ENCODE peak calls at places on chromosomes 16 and 17, in six cellular contexts. One of them, this sample, is unnamed.

GRCh38 chr17:78974635-78975591 is 4.8 kb downstream of the LGALS3BP start:
- DNase-seq in ELR: peak; percentile 78
- DNase-seq in activated CD8-positive, alpha-beta T cell treated with anti-CD3 and anti-CD28 coated beads, Interleukin-2, amount 10 ng/mL, durations not matched to agents 7 days and 5 days: no peak
- DNase-seq in ACHN: peak; percentile 28
- DNase-seq in T-cell: no peak
- DNase-seq in stimulated activated CD4-positive, alpha-beta T cell treated with anti-CD3 and anti-CD28 coated beads, Interleukin-1b, Interleukin-23, amount 100 ng/mL, for 24 hours: no peak
- DNase-seq in this sample: peak; percentile 58

GRCh38 chr17:38815576-38816193 is 9.4 kb downstream of the CWC25 start:
- DNase-seq in ELR: peak; percentile 84
- DNase-seq in activated CD8-positive, alpha-beta T cell treated with anti-CD3 and anti-CD28 coated beads, Interleukin-2, amount 10 ng/mL, durations not matched to agents 7 days and 5 days: peak; percentile 30
- DNase-seq in ACHN: peak; percentile 95
- DNase-seq in T-cell: no peak
- DNase-seq in stimulated activated CD4-positive, alpha-beta T cell treated with anti-CD3 and anti-CD28 coated beads, Interleukin-1b, Interleukin-23, amount 100 ng/mL, for 24 hours: peak; percentile 11
- DNase-seq in this sample: no peak

GRCh38 chr17:4968916-4969550 is 1.4 kb upstream of the SPAG7 start:
- DNase-seq in ELR: peak; percentile 95
- DNase-seq in activated CD8-positive, alpha-beta T cell treated with anti-CD3 and anti-CD28 coated beads, Interleukin-2, amount 10 ng/mL, durations not matched to agents 7 days and 5 days: peak; percentile 55
- DNase-seq in ACHN: peak; percentile 94
- DNase-seq in T-cell: no peak
- DNase-seq in stimulated activated CD4-positive, alpha-beta T cell treated with anti-CD3 and anti-CD28 coated beads, Interleukin-1b, Interleukin-23, amount 100 ng/mL, for 24 hours: peak; percentile 59
- DNase-seq in this sample: no peak

GRCh38 chr17:81513669-81514484 is 1.3 kb upstream of the ACTG1 start:
- DNase-seq in ELR: peak; percentile 91
- DNase-seq in activated CD8-positive, alpha-beta T cell treated with anti-CD3 and anti-CD28 coated beads, Interleukin-2, amount 10 ng/mL, durations not matched to agents 7 days and 5 days: peak; percentile 59
- DNase-seq in ACHN: peak; percentile 80
- DNase-seq in T-cell: no peak
- DNase-seq in stimulated activated CD4-positive, alpha-beta T cell treated with anti-CD3 and anti-CD28 coated beads, Interleukin-1b, Interleukin-23, amount 100 ng/mL, for 24 hours: no peak
- DNase-seq in this sample: no peak

GRCh38 chr17:1939979-1940809 is 84.9 kb downstream of the RTN4RL1 start:
- DNase-seq in ELR: no peak
- DNase-seq in activated CD8-positive, alpha-beta T cell treated with anti-CD3 and anti-CD28 coated beads, Interleukin-2, amount 10 ng/mL, durations not matched to agents 7 days and 5 days: no peak
- DNase-seq in ACHN: no peak
- DNase-seq in T-cell: no peak
- DNase-seq in stimulated activated CD4-positive, alpha-beta T cell treated with anti-CD3 and anti-CD28 coated beads, Interleukin-1b, Interleukin-23, amount 100 ng/mL, for 24 hours: no peak
- DNase-seq in this sample: no peak

GRCh38 chr16:11109551-11109950 is 146.5 kb downstream of the SOCS1 start:
- DNase-seq in ELR: no peak
- DNase-seq in activated CD8-positive, alpha-beta T cell treated with anti-CD3 and anti-CD28 coated beads, Interleukin-2, amount 10 ng/mL, durations not matched to agents 7 days and 5 days: no peak
- DNase-seq in ACHN: no peak
- DNase-seq in T-cell: no peak
- DNase-seq in stimulated activated CD4-positive, alpha-beta T cell treated with anti-CD3 and anti-CD28 coated beads, Interleukin-1b, Interleukin-23, amount 100 ng/mL, for 24 hours: no peak
- DNase-seq in this sample: no peak

GRCh38 chr17:70034158-70034557 is 40.9 kb upstream of the KCNJ16 start:
- DNase-seq in ELR: no peak
- DNase-seq in activated CD8-positive, alpha-beta T cell treated with anti-CD3 and anti-CD28 coated beads, Interleukin-2, amount 10 ng/mL, durations not matched to agents 7 days and 5 days: no peak
- DNase-seq in ACHN: no peak
- DNase-seq in T-cell: no peak
- DNase-seq in stimulated activated CD4-positive, alpha-beta T cell treated with anti-CD3 and anti-CD28 coated beads, Interleukin-1b, Interleukin-23, amount 100 ng/mL, for 24 hours: no peak
- DNase-seq in this sample: no peak

GRCh38 chr17:50615818-50616217 is 18.9 kb upstream of the ABCC3 start:
- DNase-seq in ELR: peak; percentile 46
- DNase-seq in activated CD8-positive, alpha-beta T cell treated with anti-CD3 and anti-CD28 coated beads, Interleukin-2, amount 10 ng/mL, durations not matched to agents 7 days and 5 days: no peak
- DNase-seq in ACHN: no peak
- DNase-seq in T-cell: no peak
- DNase-seq in stimulated activated CD4-positive, alpha-beta T cell treated with anti-CD3 and anti-CD28 coated beads, Interleukin-1b, Interleukin-23, amount 100 ng/mL, for 24 hours: no peak
- DNase-seq in this sample: no peak

GRCh38 chr17:64641499-64641898 is 20.6 kb downstream of the SMURF2 start:
- DNase-seq in ELR: peak; percentile 87
- DNase-seq in activated CD8-positive, alpha-beta T cell treated with anti-CD3 and anti-CD28 coated beads, Interleukin-2, amount 10 ng/mL, durations not matched to agents 7 days and 5 days: no peak
- DNase-seq in ACHN: peak; percentile 74
- DNase-seq in T-cell: no peak
- DNase-seq in stimulated activated CD4-positive, alpha-beta T cell treated with anti-CD3 and anti-CD28 coated beads, Interleukin-1b, Interleukin-23, amount 100 ng/mL, for 24 hours: no peak
- DNase-seq in this sample: peak; percentile 31

GRCh38 chr16:55044366-55044975 is 113.8 kb downstream of the IRX5 start:
- DNase-seq in ELR: no peak
- DNase-seq in activated CD8-positive, alpha-beta T cell treated with anti-CD3 and anti-CD28 coated beads, Interleukin-2, amount 10 ng/mL, durations not matched to agents 7 days and 5 days: no peak
- DNase-seq in ACHN: no peak
- DNase-seq in T-cell: no peak
- DNase-seq in stimulated activated CD4-positive, alpha-beta T cell treated with anti-CD3 and anti-CD28 coated beads, Interleukin-1b, Interleukin-23, amount 100 ng/mL, for 24 hours: no peak
- DNase-seq in this sample: no peak

GRCh38 chr16:16005725-16006124 is 56.3 kb downstream of the ABCC1 start:
- DNase-seq in ELR: peak; percentile 37
- DNase-seq in activated CD8-positive, alpha-beta T cell treated with anti-CD3 and anti-CD28 coated beads, Interleukin-2, amount 10 ng/mL, durations not matched to agents 7 days and 5 days: no peak
- DNase-seq in ACHN: peak; percentile 38
- DNase-seq in T-cell: no peak
- DNase-seq in stimulated activated CD4-positive, alpha-beta T cell treated with anti-CD3 and anti-CD28 coated beads, Interleukin-1b, Interleukin-23, amount 100 ng/mL, for 24 hours: no peak
- DNase-seq in this sample: no peak

GRCh38 chr17:63925615-63926014 is 6.5 kb downstream of the CD79B start:
- DNase-seq in ELR: no peak
- DNase-seq in activated CD8-positive, alpha-beta T cell treated with anti-CD3 and anti-CD28 coated beads, Interleukin-2, amount 10 ng/mL, durations not matched to agents 7 days and 5 days: no peak
- DNase-seq in ACHN: no peak
- DNase-seq in T-cell: no peak
- DNase-seq in stimulated activated CD4-positive, alpha-beta T cell treated with anti-CD3 and anti-CD28 coated beads, Interleukin-1b, Interleukin-23, amount 100 ng/mL, for 24 hours: no peak
- DNase-seq in this sample: no peak

GRCh38 chr16:14682121-14682520 is 12.0 kb downstream of the PLA2G10 start:
- DNase-seq in ELR: no peak
- DNase-seq in activated CD8-positive, alpha-beta T cell treated with anti-CD3 and anti-CD28 coated beads, Interleukin-2, amount 10 ng/mL, durations not matched to agents 7 days and 5 days: no peak
- DNase-seq in ACHN: no peak
- DNase-seq in T-cell: no peak
- DNase-seq in stimulated activated CD4-positive, alpha-beta T cell treated with anti-CD3 and anti-CD28 coated beads, Interleukin-1b, Interleukin-23, amount 100 ng/mL, for 24 hours: no peak
- DNase-seq in this sample: no peak

GRCh38 chr17:27544350-27545131 is 86.4 kb upstream of the LGALS9 start:
- DNase-seq in ELR: peak; percentile 61
- DNase-seq in activated CD8-positive, alpha-beta T cell treated with anti-CD3 and anti-CD28 coated beads, Interleukin-2, amount 10 ng/mL, durations not matched to agents 7 days and 5 days: peak; percentile 78
- DNase-seq in ACHN: no peak
- DNase-seq in T-cell: peak; percentile 6
- DNase-seq in stimulated activated CD4-positive, alpha-beta T cell treated with anti-CD3 and anti-CD28 coated beads, Interleukin-1b, Interleukin-23, amount 100 ng/mL, for 24 hours: peak; percentile 75
- DNase-seq in this sample: no peak

GRCh38 chr16:69055003-69055402 is 50.5 kb upstream of the HAS3 start:
- DNase-seq in ELR: no peak
- DNase-seq in activated CD8-positive, alpha-beta T cell treated with anti-CD3 and anti-CD28 coated beads, Interleukin-2, amount 10 ng/mL, durations not matched to agents 7 days and 5 days: no peak
- DNase-seq in ACHN: no peak
- DNase-seq in T-cell: no peak
- DNase-seq in stimulated activated CD4-positive, alpha-beta T cell treated with anti-CD3 and anti-CD28 coated beads, Interleukin-1b, Interleukin-23, amount 100 ng/mL, for 24 hours: no peak
- DNase-seq in this sample: no peak

GRCh38 chr17:27569884-27570577 is 61.0 kb upstream of the LGALS9 start:
- DNase-seq in ELR: no peak
- DNase-seq in activated CD8-positive, alpha-beta T cell treated with anti-CD3 and anti-CD28 coated beads, Interleukin-2, amount 10 ng/mL, durations not matched to agents 7 days and 5 days: no peak
- DNase-seq in ACHN: no peak
- DNase-seq in T-cell: no peak
- DNase-seq in stimulated activated CD4-positive, alpha-beta T cell treated with anti-CD3 and anti-CD28 coated beads, Interleukin-1b, Interleukin-23, amount 100 ng/mL, for 24 hours: no peak
- DNase-seq in this sample: no peak

GRCh38 chr17:41907633-41908539 is 10.9 kb downstream of the ACLY start:
- DNase-seq in ELR: no peak
- DNase-seq in activated CD8-positive, alpha-beta T cell treated with anti-CD3 and anti-CD28 coated beads, Interleukin-2, amount 10 ng/mL, durations not matched to agents 7 days and 5 days: no peak
- DNase-seq in ACHN: peak; percentile 99
- DNase-seq in T-cell: no peak
- DNase-seq in stimulated activated CD4-positive, alpha-beta T cell treated with anti-CD3 and anti-CD28 coated beads, Interleukin-1b, Interleukin-23, amount 100 ng/mL, for 24 hours: no peak
- DNase-seq in this sample: no peak

GRCh38 chr16:10039220-10040096 is 142.8 kb downstream of the GRIN2A start:
- DNase-seq in ELR: peak; percentile 34
- DNase-seq in activated CD8-positive, alpha-beta T cell treated with anti-CD3 and anti-CD28 coated beads, Interleukin-2, amount 10 ng/mL, durations not matched to agents 7 days and 5 days: no peak
- DNase-seq in ACHN: peak; percentile 47
- DNase-seq in T-cell: no peak
- DNase-seq in stimulated activated CD4-positive, alpha-beta T cell treated with anti-CD3 and anti-CD28 coated beads, Interleukin-1b, Interleukin-23, amount 100 ng/mL, for 24 hours: no peak
- DNase-seq in this sample: no peak

GRCh38 chr16:84406006-84406963 is 37.9 kb downstream of the ATP2C2 start:
- DNase-seq in ELR: no peak
- DNase-seq in activated CD8-positive, alpha-beta T cell treated with anti-CD3 and anti-CD28 coated beads, Interleukin-2, amount 10 ng/mL, durations not matched to agents 7 days and 5 days: no peak
- DNase-seq in ACHN: no peak
- DNase-seq in T-cell: no peak
- DNase-seq in stimulated activated CD4-positive, alpha-beta T cell treated with anti-CD3 and anti-CD28 coated beads, Interleukin-1b, Interleukin-23, amount 100 ng/mL, for 24 hours: no peak
- DNase-seq in this sample: no peak